ENCODE peak calls at places on chromosomes 12 and 14, in nine cellular contexts. Y is heart right ventricle, A is MCF 10A, O is neural crest cell, T is BE2C, N is Peyer's patch, D is DND-41, I is spleen, H is mammary epithelial cell. R is an unnamed sample.
A peak's percentile ranks its signal among the peaks of the same experiment; 100 is the strongest.

GRCh38 chr14:101022121-101022520 is 118.6 kb upstream of the RTL1 start:
- DNase-seq in Y (no peak), A (no peak), O (no peak), T (peak; percentile 3), N (no peak), D (no peak), I (peak; percentile 38), H (no peak), R (no peak)

GRCh38 chr12:21434704-21435103 is 2.8 kb upstream of the PYROXD1 start:
- DNase-seq in Y (no peak), A (no peak), O (no peak), T (no peak), N (no peak), D (no peak), I (no peak), H (no peak), R (no peak)

GRCh38 chr12:107326237-107326636 is 232.9 kb upstream of the CRY1 start:
- DNase-seq in Y (no peak), A (no peak), O (no peak), T (no peak), N (no peak), D (no peak), I (no peak), H (no peak), R (no peak)

GRCh38 chr14:42554091-42554490 is 947.4 kb downstream of the LRFN5 start:
- DNase-seq in Y (no peak), A (no peak), O (no peak), T (no peak), N (no peak), D (no peak), I (no peak), H (no peak), R (no peak)

GRCh38 chr12:110750784-110751461 is 8.2 kb upstream of the PPP1CC start:
- DNase-seq in Y (no peak), A (peak; percentile 45), O (no peak), T (no peak), N (no peak), D (no peak), I (no peak), H (peak; percentile 56), R (no peak)

GRCh38 chr14:66099931-66100330 is 386.2 kb upstream of the CCDC196 start:
- DNase-seq in Y (no peak), A (no peak), O (no peak), T (no peak), N (no peak), D (no peak), I (no peak), H (peak; percentile 21), R (no peak)

GRCh38 chr12:30985814-30986452 is 59.4 kb downstream of the TSPAN11 start:
- DNase-seq in Y (peak; percentile 61), A (peak; percentile 64), O (peak; percentile 57), T (peak; percentile 71), N (peak; percentile 63), D (peak; percentile 29), I (no peak), H (peak; percentile 17), R (peak; percentile 69)

GRCh38 chr14:44529026-44529425 is 21.9 kb upstream of the FSCB start:
- DNase-seq in Y (no peak), A (no peak), O (no peak), T (no peak), N (no peak), D (no peak), I (no peak), H (peak; percentile 8), R (no peak)

GRCh38 chr12:2586159-2587035 is 208.4 kb upstream of the FKBP4 start:
- DNase-seq in Y (no peak), A (no peak), O (no peak), T (no peak), N (no peak), D (no peak), I (no peak), H (no peak), R (no peak)

GRCh38 chr14:34021096-34021495 is 70.2 kb upstream of the EGLN3 start:
- DNase-seq in Y (no peak), A (no peak), O (no peak), T (no peak), N (no peak), D (no peak), I (no peak), H (no peak), R (no peak)

GRCh38 chr14:34025325-34026017 is 74.6 kb upstream of the EGLN3 start:
- DNase-seq in Y (no peak), A (no peak), O (no peak), T (no peak), N (no peak), D (no peak), I (no peak), H (no peak), R (no peak)

GRCh38 chr14:34027130-34027989 is 76.5 kb upstream of the EGLN3 start:
- DNase-seq in Y (no peak), A (no peak), O (no peak), T (no peak), N (no peak), D (no peak), I (no peak), H (no peak), R (no peak)

GRCh38 chr14:34024768-34025144 is 73.9 kb upstream of the EGLN3 start:
- DNase-seq in Y (no peak), A (no peak), O (no peak), T (no peak), N (no peak), D (no peak), I (no peak), H (no peak), R (no peak)

GRCh38 chr14:34023824-34024767 is 73.2 kb upstream of the EGLN3 start:
- DNase-seq in Y (no peak), A (no peak), O (no peak), T (peak; percentile 29), N (no peak), D (no peak), I (no peak), H (peak; percentile 42), R (no peak)
- TF ChIP-seq CTCF in Y (no peak), A (no peak), O (no peak), T (peak; percentile 44), N (no peak), D (peak; percentile 10), I (no peak), H (no peak), R (no peak)

GRCh38 chr12:49609875-49610154 is 4.4 kb upstream of the FAM186B start:
- DNase-seq in Y (no peak), A (peak; percentile 49), O (no peak), T (peak; percentile 72), N (no peak), D (no peak), I (no peak), H (peak; percentile 32), R (no peak)
- TF ChIP-seq CTCF in Y (no peak), A (peak; percentile 14), O (no peak), T (peak; percentile 56), N (no peak), D (no peak), I (no peak), H (peak; percentile 9), R (no peak)

GRCh38 chr14:105902131-105902898 is 375.9 kb downstream of the TMEM121 start:
- DNase-seq in Y (no peak), A (no peak), O (no peak), T (no peak), N (no peak), D (no peak), I (no peak), H (no peak), R (no peak)
- TF ChIP-seq CTCF in Y (no peak), A (no peak), O (no peak), T (no peak), N (no peak), D (no peak), I (no peak), H (no peak), R (no peak)

DNA sequence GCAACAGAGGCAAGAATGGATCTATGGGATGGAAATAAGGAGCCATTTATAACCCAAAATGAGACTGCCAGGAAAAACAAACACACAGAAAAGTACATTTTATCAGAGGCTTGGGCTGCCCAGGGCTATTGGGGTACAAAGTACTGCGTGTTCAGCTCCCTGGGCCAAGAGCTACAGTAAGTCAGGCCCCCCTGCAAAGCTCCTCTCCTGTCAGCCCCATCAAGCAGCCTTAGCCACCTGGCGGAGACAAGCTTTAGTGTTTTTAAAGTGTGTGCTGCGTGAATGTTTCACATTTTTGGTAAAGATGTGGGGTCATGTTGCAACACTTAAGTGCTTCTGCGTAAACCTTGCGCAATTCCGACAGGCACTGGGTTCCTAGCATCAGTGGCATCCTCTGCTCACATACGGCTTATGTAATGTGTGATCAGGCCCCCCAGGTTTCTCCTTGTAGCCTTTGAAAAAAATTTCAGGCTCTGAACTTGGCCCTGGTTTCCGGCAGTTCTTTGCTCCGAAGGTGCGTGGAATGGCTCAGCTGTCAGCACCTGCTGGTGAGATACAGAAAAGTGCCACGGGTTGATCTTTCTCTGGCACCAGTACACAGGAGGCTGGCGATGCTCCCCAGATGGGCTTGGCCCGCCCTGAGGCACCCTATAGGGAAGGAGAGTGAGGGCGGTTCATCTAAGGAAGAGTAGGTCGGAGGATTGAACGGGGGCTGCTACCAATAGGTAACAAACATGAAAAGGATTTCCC is 198.7 kb upstream of the EEA1 start:
- DNase-seq in Y (peak; percentile 72), A (peak; percentile 96), O (no peak), T (peak; percentile 22), N (peak; percentile 60), D (no peak), I (peak; percentile 77), H (peak; percentile 71), R (no peak)
- TF ChIP-seq CTCF in Y (peak; percentile 46), A (peak; percentile 33), O (no peak), T (no peak), N (peak; percentile 56), D (no peak), I (no peak), H (peak; percentile 50), R (no peak)

GRCh38 chr12:93825501-93825888 is 148.3 kb downstream of the CRADD start:
- DNase-seq in Y (no peak), A (no peak), O (no peak), T (no peak), N (no peak), D (no peak), I (no peak), H (no peak), R (no peak)
- TF ChIP-seq CTCF in Y (no peak), A (no peak), O (no peak), T (no peak), N (no peak), D (no peak), I (no peak), H (no peak), R (no peak)